ENCODE peak calls at places on chromosomes 7 and 10, in ten cellular contexts. One of them, this sample, is unnamed.

GRCh38 chr10:3745582-3745981 is 39.4 kb downstream of the KLF6 start:
- DNase-seq in NCI-H460: no peak
- DNase-seq in NCI-H1105: peak
- DNase-seq in iPS-NIHi11: no peak
- DNase-seq in retina: peak
- DNase-seq in tibial nerve: no peak
- DNase-seq in T-helper 17 cell: no peak
- DNase-seq in AG09309: no peak
- DNase-seq in D721Med: no peak
- DNase-seq in GDM1: no peak
- DNase-seq in this sample: no peak

GRCh38 chr7:818031-818699 is 14.1 kb upstream of the SUN1 start:
- DNase-seq in T-helper 17 cell: no peak
- DNase-seq in GDM1: no peak
- DNase-seq in iPS-NIHi11: no peak
- DNase-seq in tibial nerve: no peak
- DNase-seq in D721Med: no peak
- DNase-seq in NCI-H460: no peak
- DNase-seq in NCI-H1105: no peak
- DNase-seq in AG09309: peak
- DNase-seq in retina: no peak
- DNase-seq in this sample: peak

GRCh38 chr10:59234814-59235429 is 58.5 kb downstream of the PHYHIPL start:
- DNase-seq in retina: no peak
- DNase-seq in tibial nerve: no peak
- DNase-seq in D721Med: no peak
- DNase-seq in NCI-H1105: peak
- DNase-seq in GDM1: no peak
- DNase-seq in T-helper 17 cell: no peak
- DNase-seq in NCI-H460: peak
- DNase-seq in AG09309: peak
- DNase-seq in iPS-NIHi11: peak
- DNase-seq in this sample: no peak

GRCh38 chr10:62043493-62043938 is 142.0 kb downstream of the ARID5B start:
- DNase-seq in iPS-NIHi11: no peak
- DNase-seq in NCI-H1105: no peak
- DNase-seq in AG09309: no peak
- DNase-seq in T-helper 17 cell: no peak
- DNase-seq in D721Med: no peak
- DNase-seq in tibial nerve: no peak
- DNase-seq in retina: no peak
- DNase-seq in NCI-H460: no peak
- DNase-seq in GDM1: no peak
- DNase-seq in this sample: no peak

GRCh38 chr10:12262278-12262981 is 66.4 kb downstream of the CDC123 start:
- DNase-seq in NCI-H460: no peak
- DNase-seq in GDM1: no peak
- DNase-seq in AG09309: no peak
- DNase-seq in tibial nerve: no peak
- DNase-seq in T-helper 17 cell: no peak
- DNase-seq in D721Med: no peak
- DNase-seq in iPS-NIHi11: no peak
- DNase-seq in retina: no peak
- DNase-seq in NCI-H1105: no peak
- DNase-seq in this sample: no peak

GRCh38 chr7:137934941-137935848 is 66.7 kb downstream of the CREB3L2 start:
- DNase-seq in GDM1: no peak
- DNase-seq in NCI-H460: no peak
- DNase-seq in retina: no peak
- DNase-seq in tibial nerve: no peak
- DNase-seq in D721Med: no peak
- DNase-seq in NCI-H1105: no peak
- DNase-seq in iPS-NIHi11: no peak
- DNase-seq in AG09309: no peak
- DNase-seq in T-helper 17 cell: no peak
- DNase-seq in this sample: no peak

GRCh38 chr7:149559711-149560110 is 62.1 kb upstream of the ZNF746 start:
- DNase-seq in NCI-H460: no peak
- DNase-seq in GDM1: no peak
- DNase-seq in D721Med: no peak
- DNase-seq in NCI-H1105: no peak
- DNase-seq in AG09309: peak
- DNase-seq in retina: no peak
- DNase-seq in iPS-NIHi11: no peak
- DNase-seq in T-helper 17 cell: no peak
- DNase-seq in tibial nerve: no peak
- DNase-seq in this sample: no peak

GRCh38 chr10:117165557-117166419 is 27.7 kb upstream of the VAX1 start:
- DNase-seq in NCI-H460: peak
- DNase-seq in T-helper 17 cell: no peak
- DNase-seq in NCI-H1105: peak
- DNase-seq in AG09309: no peak
- DNase-seq in tibial nerve: no peak
- DNase-seq in D721Med: no peak
- DNase-seq in GDM1: no peak
- DNase-seq in iPS-NIHi11: peak
- DNase-seq in retina: peak
- DNase-seq in this sample: peak

GRCh38 chr7:136086712-136087111 is 109.6 kb upstream of the MTPN start:
- DNase-seq in iPS-NIHi11: peak
- DNase-seq in T-helper 17 cell: no peak
- DNase-seq in NCI-H460: peak
- DNase-seq in AG09309: peak
- DNase-seq in GDM1: no peak
- DNase-seq in NCI-H1105: no peak
- DNase-seq in D721Med: no peak
- DNase-seq in retina: no peak
- DNase-seq in tibial nerve: peak
- DNase-seq in this sample: peak

GRCh38 chr7:66642186-66642585 is 13.5 kb downstream of the KCTD7 start:
- DNase-seq in NCI-H460: no peak
- DNase-seq in NCI-H1105: no peak
- DNase-seq in GDM1: no peak
- DNase-seq in iPS-NIHi11: no peak
- DNase-seq in D721Med: no peak
- DNase-seq in retina: no peak
- DNase-seq in T-helper 17 cell: no peak
- DNase-seq in AG09309: no peak
- DNase-seq in tibial nerve: no peak
- DNase-seq in this sample: no peak

GRCh38 chr7:151889406-151890354 is 12.8 kb upstream of the PRKAG2 start:
- DNase-seq in tibial nerve: no peak
- DNase-seq in iPS-NIHi11: no peak
- DNase-seq in retina: no peak
- DNase-seq in D721Med: no peak
- DNase-seq in NCI-H460: no peak
- DNase-seq in AG09309: no peak
- DNase-seq in T-helper 17 cell: no peak
- DNase-seq in GDM1: no peak
- DNase-seq in NCI-H1105: no peak
- DNase-seq in this sample: no peak